ENCODE peak calls at places on chromosomes 11 and 22, in four cellular contexts. One of them, this sample, is unnamed. For H3K4me1, the result is how much of the 10 kb centered on the place peaks cover.

GRCh38 chr22:20629401-20629800 is 122.0 kb downstream of the MED15 start:
- DNase-seq in right cardiac atrium: no peak
- DNase-seq in psoas muscle: no peak
- DNase-seq in PC-9: no peak
- DNase-seq in this sample: no peak

GRCh38 chr11:86589204-86589603 is 83.2 kb downstream of the ME3 start:
- DNase-seq in psoas muscle: no peak
- DNase-seq in right cardiac atrium: no peak
- DNase-seq in PC-9: no peak
- DNase-seq in this sample: no peak

GRCh38 chr22:37484115-37485005 is 1.8 kb downstream of the MFNG start:
- DNase-seq in right cardiac atrium: peak
- DNase-seq in PC-9: no peak
- DNase-seq in psoas muscle: peak
- DNase-seq in this sample: no peak

GRCh38 chr11:114251797-114252327 is 44.3 kb upstream of the NNMT start:
- DNase-seq in psoas muscle: peak
- DNase-seq in right cardiac atrium: no peak
- DNase-seq in PC-9: no peak
- DNase-seq in this sample: no peak

GRCh38 chr11:130999086-130999485 is 82.8 kb upstream of the SNX19 start:
- DNase-seq in PC-9: no peak
- DNase-seq in psoas muscle: no peak
- DNase-seq in right cardiac atrium: no peak
- DNase-seq in this sample: no peak

GRCh38 chr11:95688501-95689222 is 100.9 kb downstream of the FAM76B start:
- DNase-seq in right cardiac atrium: no peak
- DNase-seq in PC-9: no peak
- DNase-seq in psoas muscle: no peak
- DNase-seq in this sample: no peak

GRCh38 chr11:47499160-47499559 is 50.2 kb upstream of the RAPSN start:
- DNase-seq in PC-9: no peak
- DNase-seq in psoas muscle: no peak
- DNase-seq in right cardiac atrium: no peak
- DNase-seq in this sample: no peak

GRCh38 chr11:14029971-14030531 is 67.5 kb downstream of the SPON1 start:
- DNase-seq in right cardiac atrium: peak
- DNase-seq in psoas muscle: peak
- DNase-seq in PC-9: no peak
- DNase-seq in this sample: no peak

GRCh38 chr11:99154277-99154676 is 133.5 kb downstream of the CNTN5 start:
- DNase-seq in PC-9: no peak
- DNase-seq in psoas muscle: no peak
- DNase-seq in right cardiac atrium: peak
- DNase-seq in this sample: no peak

GRCh38 chr11:69010964-69011623 is 2.0 kb downstream of the MRGPRF start:
- DNase-seq in psoas muscle: peak
- DNase-seq in right cardiac atrium: peak
- DNase-seq in PC-9: peak
- DNase-seq in this sample: no peak

GRCh38 chr11:93063101-93063500 is 93.7 kb downstream of the MTNR1B start:
- DNase-seq in right cardiac atrium: no peak
- DNase-seq in psoas muscle: no peak
- DNase-seq in PC-9: no peak
- DNase-seq in this sample: no peak

DNA sequence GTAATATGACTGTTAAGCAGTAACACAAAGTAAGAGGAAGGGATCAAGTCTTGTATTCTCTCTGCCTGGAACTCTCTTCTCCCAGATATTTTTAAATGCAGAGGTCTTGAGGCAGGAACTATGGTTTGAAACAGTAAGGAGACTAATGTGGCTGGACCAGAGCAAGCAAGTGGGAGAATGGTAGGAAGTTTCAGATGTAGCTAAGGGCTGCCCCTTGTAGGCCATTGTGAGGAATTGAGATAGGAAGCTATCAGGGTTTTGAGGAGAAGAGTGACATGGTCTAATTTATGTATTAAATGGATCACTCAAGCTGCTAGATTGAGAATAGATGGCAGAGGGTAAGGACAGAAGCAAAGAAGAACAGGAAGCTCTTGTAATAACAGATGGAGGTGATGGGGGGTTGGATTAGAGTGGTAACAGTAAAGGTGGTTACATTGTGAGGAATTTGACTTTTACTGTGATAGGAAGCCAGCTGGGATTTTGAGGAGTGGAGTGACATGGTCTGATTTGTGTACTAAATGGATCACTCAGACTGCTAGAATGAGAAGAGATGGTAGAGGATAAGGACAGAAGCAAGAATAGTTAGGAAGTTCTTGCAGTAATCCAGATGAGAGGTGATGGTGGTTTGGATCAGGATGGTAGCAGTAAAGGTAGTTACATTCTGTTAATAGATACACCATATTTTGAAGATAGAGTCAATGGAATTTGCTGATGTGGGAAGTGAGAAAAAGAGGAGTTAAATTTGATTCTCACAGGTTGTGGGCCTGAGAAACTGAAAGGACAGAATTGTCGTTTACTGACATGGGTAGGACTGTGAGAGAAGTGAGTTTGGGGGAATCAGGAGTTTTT is 63.0 kb downstream of the HIPK3 start:
- DNase-seq in PC-9: no peak
- DNase-seq in right cardiac atrium: no peak
- DNase-seq in psoas muscle: no peak
- DNase-seq in this sample: no peak
- H3K4me1 ChIP-seq in PC-9: under half
- H3K4me1 ChIP-seq in right cardiac atrium: under half
- H3K4me1 ChIP-seq in psoas muscle: half or more
- H3K4me1 ChIP-seq in this sample: under half

GRCh38 chr22:38698407-38699094 is 2.2 kb downstream of the JOSD1 start:
- DNase-seq in psoas muscle: no peak
- DNase-seq in PC-9: no peak
- DNase-seq in right cardiac atrium: no peak
- DNase-seq in this sample: no peak
- H3K4me1 ChIP-seq in psoas muscle: under half
- H3K4me1 ChIP-seq in PC-9: half or more
- H3K4me1 ChIP-seq in right cardiac atrium: under half
- H3K4me1 ChIP-seq in this sample: half or more

GRCh38 chr11:64911689-64912088 is 5.3 kb downstream of the ATG2A start:
- DNase-seq in psoas muscle: no peak
- DNase-seq in PC-9: no peak
- DNase-seq in right cardiac atrium: no peak
- DNase-seq in this sample: no peak
- H3K4me1 ChIP-seq in psoas muscle: under half
- H3K4me1 ChIP-seq in PC-9: under half
- H3K4me1 ChIP-seq in right cardiac atrium: under half
- H3K4me1 ChIP-seq in this sample: under half

DNA sequence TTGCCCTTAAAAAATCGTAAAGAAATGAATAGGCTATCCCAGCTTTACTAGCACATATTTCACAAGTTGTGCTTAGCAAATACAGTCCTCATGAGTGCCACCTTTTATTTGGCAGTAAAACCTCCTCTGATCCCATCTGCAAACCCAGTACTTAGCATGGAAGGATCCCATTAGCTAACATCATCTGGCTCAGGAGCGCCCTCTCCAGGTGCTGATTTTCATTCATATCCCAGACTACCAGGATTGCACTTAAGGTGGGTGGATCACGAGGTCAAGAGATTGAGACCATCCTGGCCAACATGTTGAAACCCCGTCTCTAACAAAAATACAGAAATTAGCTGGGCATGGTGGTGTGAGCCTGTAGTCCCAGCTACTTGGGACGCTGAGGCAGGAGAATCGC is 76.1 kb upstream of the PAX6 start:
- DNase-seq in psoas muscle: no peak
- DNase-seq in PC-9: no peak
- DNase-seq in right cardiac atrium: no peak
- DNase-seq in this sample: no peak
- H3K4me1 ChIP-seq in psoas muscle: under half
- H3K4me1 ChIP-seq in PC-9: under half
- H3K4me1 ChIP-seq in right cardiac atrium: under half
- H3K4me1 ChIP-seq in this sample: under half

GRCh38 chr11:2377511-2378443 is 667 bp downstream of the CD81 start:
- DNase-seq in PC-9: no peak
- DNase-seq in psoas muscle: peak
- DNase-seq in right cardiac atrium: peak
- DNase-seq in this sample: peak
- H3K4me1 ChIP-seq in PC-9: under half
- H3K4me1 ChIP-seq in psoas muscle: under half
- H3K4me1 ChIP-seq in right cardiac atrium: under half
- H3K4me1 ChIP-seq in this sample: under half

GRCh38 chr11:66186470-66186869 is 82.0 kb upstream of the RAB1B start:
- DNase-seq in psoas muscle: no peak
- DNase-seq in right cardiac atrium: no peak
- DNase-seq in PC-9: no peak
- DNase-seq in this sample: no peak
- H3K4me1 ChIP-seq in psoas muscle: under half
- H3K4me1 ChIP-seq in right cardiac atrium: under half
- H3K4me1 ChIP-seq in PC-9: under half
- H3K4me1 ChIP-seq in this sample: under half

GRCh38 chr11:111843659-111844058 is 27.7 kb downstream of the ALG9 start:
- DNase-seq in psoas muscle: no peak
- DNase-seq in right cardiac atrium: no peak
- DNase-seq in PC-9: no peak
- DNase-seq in this sample: no peak

GRCh38 chr11:111846640-111847039 is 24.7 kb downstream of the ALG9 start:
- DNase-seq in psoas muscle: no peak
- DNase-seq in PC-9: peak
- DNase-seq in right cardiac atrium: no peak
- DNase-seq in this sample: no peak

GRCh38 chr11:111845256-111846028 is 25.9 kb downstream of the ALG9 start:
- DNase-seq in psoas muscle: no peak
- DNase-seq in PC-9: peak
- DNase-seq in right cardiac atrium: no peak
- DNase-seq in this sample: no peak

GRCh38 chr11:111849631-111850030 is 21.8 kb downstream of the ALG9 start:
- DNase-seq in PC-9: no peak
- DNase-seq in psoas muscle: no peak
- DNase-seq in right cardiac atrium: no peak
- DNase-seq in this sample: no peak

GRCh38 chr11:111846063-111846462 is 25.3 kb downstream of the ALG9 start:
- DNase-seq in PC-9: peak
- DNase-seq in right cardiac atrium: no peak
- DNase-seq in psoas muscle: no peak
- DNase-seq in this sample: no peak
- H3K4me1 ChIP-seq in PC-9: half or more
- H3K4me1 ChIP-seq in right cardiac atrium: under half
- H3K4me1 ChIP-seq in psoas muscle: under half
- H3K4me1 ChIP-seq in this sample: under half

GRCh38 chr11:70775386-70775785 is 377.1 kb downstream of the CTTN start:
- DNase-seq in right cardiac atrium: no peak
- DNase-seq in psoas muscle: no peak
- DNase-seq in PC-9: no peak
- DNase-seq in this sample: no peak

GRCh38 chr11:70780246-70780535 is 381.9 kb downstream of the CTTN start:
- DNase-seq in right cardiac atrium: no peak
- DNase-seq in psoas muscle: no peak
- DNase-seq in PC-9: no peak
- DNase-seq in this sample: no peak

GRCh38 chr11:70776914-70777532 is 378.7 kb downstream of the CTTN start:
- DNase-seq in PC-9: no peak
- DNase-seq in psoas muscle: no peak
- DNase-seq in right cardiac atrium: no peak
- DNase-seq in this sample: no peak

GRCh38 chr11:70779433-70780245 is 381.3 kb downstream of the CTTN start:
- DNase-seq in PC-9: no peak
- DNase-seq in right cardiac atrium: no peak
- DNase-seq in psoas muscle: no peak
- DNase-seq in this sample: no peak

DNA sequence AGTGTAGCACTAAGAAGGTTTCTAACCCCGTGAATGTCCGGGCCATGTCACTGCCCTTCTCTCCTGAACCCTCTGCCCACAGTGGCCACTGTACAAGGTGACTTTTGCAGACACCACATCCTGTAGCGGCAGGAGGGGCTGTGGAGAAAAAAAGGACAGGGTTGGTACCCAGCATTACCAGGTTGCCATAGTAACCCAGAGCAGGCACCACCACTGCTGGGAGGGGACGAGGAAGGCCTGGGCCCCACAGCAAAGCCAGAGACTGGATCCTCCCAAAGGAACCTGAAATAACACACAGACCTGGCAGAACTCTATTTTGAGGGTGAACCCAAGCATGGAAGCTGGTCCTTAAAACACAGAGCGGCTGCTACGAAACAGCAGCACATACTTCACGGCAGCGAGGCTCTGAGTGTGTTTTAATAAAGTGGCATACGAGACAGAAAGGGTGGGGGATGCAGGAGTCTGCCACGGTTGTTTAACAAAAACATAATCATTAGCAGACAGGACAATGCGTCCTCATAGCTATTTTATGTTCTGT is 380.6 kb downstream of the CTTN start:
- DNase-seq in psoas muscle: no peak
- DNase-seq in right cardiac atrium: no peak
- DNase-seq in PC-9: no peak
- DNase-seq in this sample: no peak
- H3K4me1 ChIP-seq in psoas muscle: under half
- H3K4me1 ChIP-seq in right cardiac atrium: under half
- H3K4me1 ChIP-seq in PC-9: under half
- H3K4me1 ChIP-seq in this sample: under half

DNA sequence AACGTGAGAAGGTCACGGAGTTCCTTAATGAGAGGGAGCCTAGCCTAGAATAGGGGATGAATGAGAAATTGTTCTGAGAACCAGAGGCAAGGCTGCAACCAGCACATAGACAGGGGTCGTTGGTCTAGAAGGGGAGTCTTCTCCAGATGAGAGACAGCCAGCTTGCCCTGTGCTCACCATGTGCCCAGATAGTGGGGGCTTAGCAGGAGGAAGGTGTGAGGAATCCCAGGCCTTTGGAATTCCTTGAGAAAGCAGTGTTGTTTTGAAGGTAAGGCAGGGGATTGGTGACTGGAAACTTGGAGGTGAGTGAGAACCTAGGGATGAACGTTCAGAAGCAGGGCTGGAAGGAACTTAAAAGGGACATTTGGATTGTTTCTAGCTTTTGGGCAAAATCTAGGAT is 29.4 kb downstream of the RCOR2 start:
- DNase-seq in right cardiac atrium: peak
- DNase-seq in psoas muscle: no peak
- DNase-seq in PC-9: no peak
- DNase-seq in this sample: no peak
- H3K4me1 ChIP-seq in right cardiac atrium: under half
- H3K4me1 ChIP-seq in psoas muscle: under half
- H3K4me1 ChIP-seq in PC-9: under half
- H3K4me1 ChIP-seq in this sample: under half

DNA sequence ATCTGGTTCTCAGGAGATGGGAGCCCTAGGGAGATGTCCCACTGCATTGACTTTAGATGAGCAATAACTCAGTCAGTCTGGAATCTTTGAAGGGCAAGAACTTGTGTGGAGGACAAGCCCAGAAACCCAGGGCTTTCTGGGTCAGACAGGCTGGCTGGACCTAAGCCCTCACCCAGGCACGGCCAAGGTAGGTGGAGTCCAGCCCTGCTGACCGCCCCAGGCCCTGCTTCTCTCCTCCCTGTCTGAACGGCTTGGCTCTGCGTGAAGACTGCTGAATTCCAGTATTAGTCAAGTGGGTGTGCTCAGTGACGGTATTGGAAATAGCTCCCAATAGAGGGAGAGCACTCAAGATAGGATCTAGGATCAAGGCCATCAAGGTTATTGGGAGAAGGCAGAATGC is 6.1 kb downstream of the CXCR5 start:
- DNase-seq in psoas muscle: peak
- DNase-seq in PC-9: no peak
- DNase-seq in right cardiac atrium: peak
- DNase-seq in this sample: peak
- H3K4me1 ChIP-seq in psoas muscle: under half
- H3K4me1 ChIP-seq in PC-9: under half
- H3K4me1 ChIP-seq in right cardiac atrium: under half
- H3K4me1 ChIP-seq in this sample: under half